ENCODE peak calls at places on chromosomes 5 and 9, in eight cellular contexts. One of them, this sample, is unnamed.

GRCh38 chr5:67092447-67093023 is 104.1 kb downstream of the CD180 start:
- DNase-seq in hepatocyte: no peak
- DNase-seq in A549: no peak
- DNase-seq in lower lobe of right lung: no peak
- DNase-seq in psoas muscle: no peak
- DNase-seq in lung: no peak
- DNase-seq in transverse colon: no peak
- DNase-seq in neural progenitor cell: no peak
- DNase-seq in this sample: peak; percentile 44

GRCh38 chr9:19913151-19913550 is 124.3 kb upstream of the SLC24A2 start:
- DNase-seq in hepatocyte: no peak
- DNase-seq in A549: no peak
- DNase-seq in lower lobe of right lung: no peak
- DNase-seq in psoas muscle: no peak
- DNase-seq in lung: no peak
- DNase-seq in transverse colon: no peak
- DNase-seq in neural progenitor cell: no peak
- DNase-seq in this sample: no peak

GRCh38 chr5:62692946-62693713 is 114.5 kb downstream of the LRRC70 start:
- DNase-seq in hepatocyte: no peak
- DNase-seq in A549: no peak
- DNase-seq in lower lobe of right lung: no peak
- DNase-seq in psoas muscle: no peak
- DNase-seq in lung: no peak
- DNase-seq in transverse colon: no peak
- DNase-seq in neural progenitor cell: no peak
- DNase-seq in this sample: no peak

GRCh38 chr9:86285247-86285646 is 2.9 kb upstream of the ISCA1 start:
- DNase-seq in hepatocyte: no peak
- DNase-seq in A549: no peak
- DNase-seq in lower lobe of right lung: no peak
- DNase-seq in psoas muscle: no peak
- DNase-seq in lung: no peak
- DNase-seq in transverse colon: no peak
- DNase-seq in neural progenitor cell: no peak
- DNase-seq in this sample: no peak

GRCh38 chr5:135310328-135310989 is 88.6 kb downstream of the MACROH2A1 start:
- DNase-seq in hepatocyte: peak; percentile 2
- DNase-seq in A549: no peak
- DNase-seq in lower lobe of right lung: no peak
- DNase-seq in psoas muscle: no peak
- DNase-seq in lung: peak; percentile 13
- DNase-seq in transverse colon: no peak
- DNase-seq in neural progenitor cell: no peak
- DNase-seq in this sample: no peak

GRCh38 chr9:114803886-114804285 is 2.0 kb downstream of the TNFSF15 start:
- DNase-seq in hepatocyte: no peak
- DNase-seq in A549: no peak
- DNase-seq in lower lobe of right lung: no peak
- DNase-seq in psoas muscle: no peak
- DNase-seq in lung: no peak
- DNase-seq in transverse colon: no peak
- DNase-seq in neural progenitor cell: no peak
- DNase-seq in this sample: no peak

GRCh38 chr9:134592018-134592818 is 49.4 kb upstream of the COL5A1 start:
- DNase-seq in hepatocyte: peak; percentile 62
- DNase-seq in A549: peak; percentile 56
- DNase-seq in lower lobe of right lung: no peak
- DNase-seq in psoas muscle: peak; percentile 74
- DNase-seq in lung: no peak
- DNase-seq in transverse colon: no peak
- DNase-seq in neural progenitor cell: no peak
- DNase-seq in this sample: peak; percentile 9

GRCh38 chr9:77474903-77475302 is 173.2 kb downstream of the GNA14 start:
- DNase-seq in hepatocyte: no peak
- DNase-seq in A549: no peak
- DNase-seq in lower lobe of right lung: no peak
- DNase-seq in psoas muscle: no peak
- DNase-seq in lung: no peak
- DNase-seq in transverse colon: peak; percentile 31
- DNase-seq in neural progenitor cell: no peak
- DNase-seq in this sample: no peak

GRCh38 chr5:81850932-81851331 is 100.0 kb upstream of the SSBP2 start:
- DNase-seq in hepatocyte: no peak
- DNase-seq in A549: no peak
- DNase-seq in lower lobe of right lung: no peak
- DNase-seq in psoas muscle: no peak
- DNase-seq in lung: no peak
- DNase-seq in transverse colon: no peak
- DNase-seq in neural progenitor cell: no peak
- DNase-seq in this sample: peak; percentile 3

GRCh38 chr9:117723986-117724654 is 19.9 kb downstream of the TLR4 start:
- DNase-seq in hepatocyte: no peak
- DNase-seq in A549: no peak
- DNase-seq in lower lobe of right lung: peak; percentile 40
- DNase-seq in psoas muscle: no peak
- DNase-seq in lung: no peak
- DNase-seq in transverse colon: peak; percentile 17
- DNase-seq in neural progenitor cell: no peak
- DNase-seq in this sample: no peak

GRCh38 chr5:133714161-133714915 is 102.0 kb upstream of the FSTL4 start:
- DNase-seq in hepatocyte: peak; percentile 16
- DNase-seq in A549: no peak
- DNase-seq in lower lobe of right lung: no peak
- DNase-seq in psoas muscle: no peak
- DNase-seq in lung: no peak
- DNase-seq in transverse colon: no peak
- DNase-seq in neural progenitor cell: no peak
- DNase-seq in this sample: no peak

GRCh38 chr5:133715622-133716021 is 103.3 kb upstream of the FSTL4 start:
- DNase-seq in hepatocyte: no peak
- DNase-seq in A549: no peak
- DNase-seq in lower lobe of right lung: peak; percentile 53
- DNase-seq in psoas muscle: no peak
- DNase-seq in lung: peak; percentile 62
- DNase-seq in transverse colon: no peak
- DNase-seq in neural progenitor cell: no peak
- DNase-seq in this sample: no peak

GRCh38 chr5:133712562-133712961 is 100.2 kb upstream of the FSTL4 start:
- DNase-seq in hepatocyte: no peak
- DNase-seq in A549: no peak
- DNase-seq in lower lobe of right lung: no peak
- DNase-seq in psoas muscle: no peak
- DNase-seq in lung: no peak
- DNase-seq in transverse colon: no peak
- DNase-seq in neural progenitor cell: no peak
- DNase-seq in this sample: no peak

GRCh38 chr5:133713746-133714145 is 101.4 kb upstream of the FSTL4 start:
- DNase-seq in hepatocyte: no peak
- DNase-seq in A549: no peak
- DNase-seq in lower lobe of right lung: no peak
- DNase-seq in psoas muscle: no peak
- DNase-seq in lung: no peak
- DNase-seq in transverse colon: no peak
- DNase-seq in neural progenitor cell: no peak
- DNase-seq in this sample: no peak

DNA sequence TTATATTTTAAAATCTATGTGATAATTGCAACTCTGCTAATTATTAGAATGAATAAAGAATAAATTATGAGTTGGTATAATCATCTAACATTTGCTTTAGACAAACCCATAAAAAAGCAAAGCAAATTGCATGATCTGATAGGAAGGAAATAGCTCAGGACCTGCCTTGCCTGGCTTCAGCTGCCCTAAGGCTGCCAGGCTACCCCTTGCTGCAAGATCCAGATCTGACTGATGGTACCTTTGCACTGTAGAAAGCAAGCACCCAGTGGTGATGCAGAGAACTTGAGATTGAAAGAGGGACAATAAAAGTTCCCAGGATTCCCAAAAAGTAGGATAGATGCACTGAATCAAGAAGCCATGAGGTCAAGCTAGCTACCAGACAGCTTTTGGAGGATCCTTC is 100.9 kb upstream of the FSTL4 start:
- DNase-seq in hepatocyte: no peak
- DNase-seq in A549: no peak
- DNase-seq in lower lobe of right lung: no peak
- DNase-seq in psoas muscle: no peak
- DNase-seq in lung: no peak
- DNase-seq in transverse colon: no peak
- DNase-seq in neural progenitor cell: no peak
- DNase-seq in this sample: no peak
- H3K27ac ChIP-seq in hepatocyte: no peak overlapping the region
- H3K27ac ChIP-seq in A549: no peak overlapping the region
- H3K27ac ChIP-seq in lower lobe of right lung: no peak overlapping the region
- H3K27ac ChIP-seq in psoas muscle: no peak overlapping the region
- H3K27ac ChIP-seq in lung: no peak overlapping the region
- H3K27ac ChIP-seq in transverse colon: no peak overlapping the region
- H3K27ac ChIP-seq in neural progenitor cell: no peak overlapping the region
- H3K27ac ChIP-seq in this sample: no peak overlapping the region

DNA sequence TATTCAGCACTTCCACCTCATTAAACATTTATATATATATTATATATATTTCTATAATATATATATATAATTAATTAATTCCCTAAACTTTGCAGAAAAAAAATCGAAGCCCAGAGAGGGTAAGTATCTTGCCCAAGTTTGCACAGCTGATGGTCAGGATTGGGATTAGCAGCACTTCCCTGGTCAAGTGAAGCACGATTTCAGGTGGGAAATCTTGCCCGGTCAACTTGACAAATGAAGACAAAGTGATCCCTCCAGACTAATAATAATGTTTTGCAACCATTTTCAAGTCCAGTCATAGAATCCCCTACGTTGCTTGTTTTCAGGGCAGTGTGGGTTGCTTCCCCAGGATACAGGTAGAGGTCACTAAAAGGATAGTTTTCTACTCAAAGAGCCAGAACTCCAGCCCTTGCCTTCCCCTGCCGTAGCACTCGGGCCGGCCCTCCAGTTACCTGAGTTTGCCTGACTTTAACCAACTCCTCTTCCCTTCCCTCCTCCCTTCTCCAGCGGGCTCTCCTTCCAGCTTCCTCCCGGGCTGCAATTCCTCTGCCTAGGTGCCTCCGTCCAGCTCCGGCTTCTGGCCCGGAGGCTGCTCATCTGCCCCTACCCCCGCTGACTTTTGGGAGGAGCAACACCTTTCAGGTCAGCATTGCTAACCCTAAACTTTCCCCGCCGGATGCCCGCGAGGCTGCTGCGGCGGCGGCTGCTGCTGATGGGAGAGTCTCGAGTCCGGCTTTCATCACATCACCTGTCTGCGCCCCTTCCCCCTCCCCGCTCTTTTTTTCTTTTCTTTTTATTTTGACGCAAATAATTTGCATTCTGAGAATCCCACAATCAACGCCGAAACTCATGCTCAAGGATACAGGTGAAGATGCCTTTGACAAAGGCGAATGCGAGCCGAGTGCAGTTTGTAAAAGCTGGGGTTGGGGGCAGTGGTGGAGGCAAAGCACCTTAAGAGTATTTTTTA is 928 bp downstream of the PRLR start:
- DNase-seq in hepatocyte: peak; percentile 77
- DNase-seq in A549: peak; percentile 23
- DNase-seq in lower lobe of right lung: peak; percentile 46
- DNase-seq in psoas muscle: no peak
- DNase-seq in lung: peak; percentile 54
- DNase-seq in transverse colon: peak; percentile 62
- DNase-seq in neural progenitor cell: peak; percentile 71
- DNase-seq in this sample: peak; percentile 36
- TF ChIP-seq CTCF in hepatocyte: peak; percentile 53
- TF ChIP-seq CTCF in A549: peak; percentile 14
- TF ChIP-seq CTCF in lower lobe of right lung: no peak
- TF ChIP-seq CTCF in psoas muscle: no peak
- TF ChIP-seq CTCF in lung: no peak
- TF ChIP-seq CTCF in transverse colon: peak; percentile 7
- TF ChIP-seq CTCF in neural progenitor cell: peak; percentile 57
- TF ChIP-seq CTCF in this sample: no peak

DNA sequence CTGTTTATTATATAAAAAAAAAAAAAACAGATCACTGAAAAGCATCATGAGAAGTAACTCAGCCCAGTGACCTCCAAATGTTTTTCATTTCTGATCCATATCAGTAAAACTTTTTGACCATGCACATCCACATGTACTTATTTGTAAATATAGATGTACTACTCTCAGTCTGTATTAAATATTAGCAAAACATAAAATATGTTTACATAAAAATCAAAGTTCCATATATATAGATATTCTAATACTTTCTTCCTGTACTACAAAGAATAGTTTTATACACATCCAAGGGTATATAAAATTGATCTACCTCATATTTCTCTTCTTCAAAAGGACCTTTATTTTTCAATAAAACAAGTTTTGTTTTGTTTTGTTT is 309.1 kb downstream of the RAB3C start:
- DNase-seq in hepatocyte: no peak
- DNase-seq in A549: no peak
- DNase-seq in lower lobe of right lung: no peak
- DNase-seq in psoas muscle: no peak
- DNase-seq in lung: no peak
- DNase-seq in transverse colon: no peak
- DNase-seq in neural progenitor cell: no peak
- DNase-seq in this sample: no peak
- H3K27ac ChIP-seq in hepatocyte: no peak overlapping the region
- H3K27ac ChIP-seq in A549: peak overlapping the region; percentile 94
- H3K27ac ChIP-seq in lower lobe of right lung: peak overlapping the region; percentile 67
- H3K27ac ChIP-seq in psoas muscle: no peak overlapping the region
- H3K27ac ChIP-seq in lung: no peak overlapping the region
- H3K27ac ChIP-seq in transverse colon: no peak overlapping the region
- H3K27ac ChIP-seq in neural progenitor cell: no peak overlapping the region
- H3K27ac ChIP-seq in this sample: no peak overlapping the region

GRCh38 chr5:149438281-149438680 is 59.2 kb upstream of the IL17B start:
- DNase-seq in hepatocyte: no peak
- DNase-seq in A549: no peak
- DNase-seq in lower lobe of right lung: no peak
- DNase-seq in psoas muscle: no peak
- DNase-seq in lung: no peak
- DNase-seq in transverse colon: no peak
- DNase-seq in neural progenitor cell: no peak
- DNase-seq in this sample: no peak

GRCh38 chr5:149441986-149442385 is 62.9 kb upstream of the IL17B start:
- DNase-seq in hepatocyte: no peak
- DNase-seq in A549: no peak
- DNase-seq in lower lobe of right lung: no peak
- DNase-seq in psoas muscle: no peak
- DNase-seq in lung: no peak
- DNase-seq in transverse colon: no peak
- DNase-seq in neural progenitor cell: no peak
- DNase-seq in this sample: no peak

GRCh38 chr5:149441194-149441753 is 62.2 kb upstream of the IL17B start:
- DNase-seq in hepatocyte: no peak
- DNase-seq in A549: no peak
- DNase-seq in lower lobe of right lung: no peak
- DNase-seq in psoas muscle: no peak
- DNase-seq in lung: no peak
- DNase-seq in transverse colon: no peak
- DNase-seq in neural progenitor cell: no peak
- DNase-seq in this sample: no peak

GRCh38 chr5:149438711-149439132 is 59.6 kb upstream of the IL17B start:
- DNase-seq in hepatocyte: no peak
- DNase-seq in A549: no peak
- DNase-seq in lower lobe of right lung: no peak
- DNase-seq in psoas muscle: no peak
- DNase-seq in lung: no peak
- DNase-seq in transverse colon: no peak
- DNase-seq in neural progenitor cell: no peak
- DNase-seq in this sample: no peak

GRCh38 chr5:149439899-149440655 is 61.0 kb upstream of the IL17B start:
- DNase-seq in hepatocyte: peak; percentile 89
- DNase-seq in A549: peak; percentile 95
- DNase-seq in lower lobe of right lung: no peak
- DNase-seq in psoas muscle: no peak
- DNase-seq in lung: peak; percentile 59
- DNase-seq in transverse colon: peak; percentile 85
- DNase-seq in neural progenitor cell: peak; percentile 51
- DNase-seq in this sample: no peak
- TF ChIP-seq CTCF in hepatocyte: peak; percentile 29
- TF ChIP-seq CTCF in A549: peak; percentile 42
- TF ChIP-seq CTCF in lower lobe of right lung: peak; percentile 30
- TF ChIP-seq CTCF in psoas muscle: peak; percentile 18
- TF ChIP-seq CTCF in lung: no peak
- TF ChIP-seq CTCF in transverse colon: peak; percentile 53
- TF ChIP-seq CTCF in neural progenitor cell: peak; percentile 50
- TF ChIP-seq CTCF in this sample: peak; percentile 12

This sample was measured in thyroid gland.